ENCODE peak calls at places on chromosome 22, in four cellular contexts. One of them, this sample, is unnamed.

GRCh38 chr22:42945736-42946135 is 69.2 kb downstream of the PACSIN2 start:
- DNase-seq in endothelial cell: no peak
- DNase-seq in fibroblast of lung: no peak
- DNase-seq in fibroblast of pulmonary artery: no peak
- DNase-seq in this sample: no peak

GRCh38 chr22:28231423-28231822 is 312.4 kb upstream of the PITPNB start:
- DNase-seq in fibroblast of pulmonary artery: peak
- DNase-seq in endothelial cell: no peak
- DNase-seq in fibroblast of lung: peak
- DNase-seq in this sample: no peak

GRCh38 chr22:33684059-33684458 is 236.2 kb downstream of the LARGE1 start:
- DNase-seq in fibroblast of lung: no peak
- DNase-seq in endothelial cell: no peak
- DNase-seq in fibroblast of pulmonary artery: no peak
- DNase-seq in this sample: no peak

GRCh38 chr22:45656577-45656976 is 15.1 kb upstream of the ATXN10 start:
- DNase-seq in endothelial cell: no peak
- DNase-seq in fibroblast of pulmonary artery: no peak
- DNase-seq in fibroblast of lung: no peak
- DNase-seq in this sample: no peak

GRCh38 chr22:46070722-46071450 is 79.4 kb upstream of the PPARA start:
- DNase-seq in fibroblast of lung: peak
- DNase-seq in endothelial cell: no peak
- DNase-seq in fibroblast of pulmonary artery: peak
- DNase-seq in this sample: peak

GRCh38 chr22:46372686-46373085 is 37.2 kb downstream of the TRMU start:
- DNase-seq in endothelial cell: no peak
- DNase-seq in fibroblast of lung: no peak
- DNase-seq in fibroblast of pulmonary artery: no peak
- DNase-seq in this sample: no peak

GRCh38 chr22:43110927-43111623 is 525 bp downstream of the BIK start:
- DNase-seq in endothelial cell: no peak
- DNase-seq in fibroblast of pulmonary artery: no peak
- DNase-seq in fibroblast of lung: no peak
- DNase-seq in this sample: no peak

GRCh38 chr22:48483764-48484528 is 1343.7 kb downstream of the BRD1 start:
- DNase-seq in fibroblast of lung: no peak
- DNase-seq in endothelial cell: no peak
- DNase-seq in fibroblast of pulmonary artery: no peak
- DNase-seq in this sample: peak

GRCh38 chr22:47059076-47059475 is 296.6 kb downstream of the TBC1D22A start:
- DNase-seq in fibroblast of lung: no peak
- DNase-seq in endothelial cell: no peak
- DNase-seq in fibroblast of pulmonary artery: no peak
- DNase-seq in this sample: no peak

GRCh38 chr22:35582861-35583670 is 34.1 kb downstream of the MB start:
- DNase-seq in fibroblast of lung: peak
- DNase-seq in endothelial cell: peak
- DNase-seq in fibroblast of pulmonary artery: peak
- DNase-seq in this sample: peak

GRCh38 chr22:39133871-39134270 is 18.6 kb downstream of the CBX7 start:
- DNase-seq in fibroblast of pulmonary artery: no peak
- DNase-seq in endothelial cell: no peak
- DNase-seq in fibroblast of lung: no peak
- DNase-seq in this sample: no peak

GRCh38 chr22:39132871-39133524 is 19.5 kb downstream of the CBX7 start:
- DNase-seq in fibroblast of pulmonary artery: no peak
- DNase-seq in endothelial cell: no peak
- DNase-seq in fibroblast of lung: no peak
- DNase-seq in this sample: no peak

GRCh38 chr22:39136317-39136716 is 16.2 kb downstream of the CBX7 start:
- DNase-seq in fibroblast of pulmonary artery: no peak
- DNase-seq in endothelial cell: no peak
- DNase-seq in fibroblast of lung: no peak
- DNase-seq in this sample: no peak

GRCh38 chr22:39134366-39135091 is 18.0 kb downstream of the CBX7 start:
- DNase-seq in fibroblast of pulmonary artery: no peak
- DNase-seq in endothelial cell: no peak
- DNase-seq in fibroblast of lung: no peak
- DNase-seq in this sample: no peak

DNA sequence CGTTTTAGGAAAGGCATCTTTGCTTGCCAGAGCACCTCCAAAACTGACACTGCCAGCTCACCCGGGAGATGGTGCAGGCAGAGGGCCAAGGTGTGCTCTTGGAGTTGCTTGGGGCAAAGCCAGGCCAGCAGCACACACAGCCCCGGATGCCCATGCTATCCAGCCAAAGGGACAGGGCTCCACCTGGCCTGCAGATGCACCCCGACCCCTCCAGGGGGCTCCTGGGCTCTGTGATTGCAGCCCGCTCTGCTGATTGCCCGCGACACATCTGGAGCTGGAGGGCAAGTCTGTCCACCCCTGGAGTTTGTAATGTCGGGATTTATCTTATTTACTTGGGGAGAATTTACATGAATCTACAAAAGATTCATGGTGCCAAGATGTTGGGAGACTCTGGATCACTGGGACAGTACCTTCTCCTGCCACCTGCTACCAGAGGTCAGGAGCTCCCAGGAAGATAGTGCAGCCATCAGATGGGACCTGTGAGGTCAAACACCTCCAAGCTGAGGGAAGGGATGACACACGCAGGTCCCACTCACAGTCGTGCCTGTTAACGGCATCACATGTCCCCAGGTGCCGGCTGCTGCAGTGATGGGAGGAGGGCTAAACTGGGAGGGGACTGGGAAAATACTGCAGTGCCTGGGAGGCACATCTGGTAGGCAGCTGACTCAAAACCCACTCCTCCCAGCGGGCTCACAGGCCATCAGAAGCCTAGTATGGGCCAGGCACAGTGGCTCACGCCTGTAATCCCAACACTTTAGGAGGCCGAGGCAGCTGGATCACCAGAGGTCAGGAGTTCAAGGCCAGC is 17.2 kb downstream of the CBX7 start:
- DNase-seq in endothelial cell: peak
- DNase-seq in fibroblast of pulmonary artery: peak
- DNase-seq in fibroblast of lung: peak
- DNase-seq in this sample: peak
- TF ChIP-seq CTCF in endothelial cell: peak
- TF ChIP-seq CTCF in fibroblast of pulmonary artery: peak
- TF ChIP-seq CTCF in fibroblast of lung: peak
- TF ChIP-seq CTCF in this sample: peak

DNA sequence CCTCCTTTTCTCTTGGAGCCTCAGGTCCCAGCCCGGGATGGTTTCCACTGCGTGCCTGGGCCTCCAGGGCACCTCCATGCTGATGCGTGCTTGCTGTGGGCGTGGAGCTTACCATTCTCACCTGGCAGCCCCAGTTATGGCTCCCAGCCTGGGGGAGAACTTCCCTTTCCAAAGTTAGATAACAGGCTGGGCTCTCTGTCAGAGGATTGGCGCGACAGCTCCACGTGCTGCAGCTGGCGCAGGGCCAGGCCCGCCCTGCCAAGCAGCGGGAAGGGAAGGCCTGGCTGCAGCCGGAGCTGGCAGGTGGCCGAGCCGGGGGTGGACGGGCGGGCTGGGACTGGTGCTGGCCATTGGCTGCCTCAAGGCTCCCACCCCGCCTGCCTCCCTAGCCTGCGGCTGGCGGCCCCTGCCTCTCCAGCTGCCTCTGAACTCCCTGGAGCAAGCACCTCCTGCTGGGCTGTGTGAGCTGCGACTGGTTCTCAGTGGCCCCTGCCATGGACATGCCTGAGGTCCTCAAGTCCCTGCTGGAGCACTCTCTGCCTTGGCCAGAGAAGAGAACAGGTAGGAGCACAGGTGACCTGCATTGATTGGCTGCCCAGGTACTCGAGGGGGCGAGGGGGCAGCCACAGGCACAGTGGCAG is 14.6 kb upstream of the TEF start:
- DNase-seq in endothelial cell: no peak
- DNase-seq in fibroblast of pulmonary artery: peak
- DNase-seq in fibroblast of lung: peak
- DNase-seq in this sample: peak
- TF ChIP-seq CTCF in endothelial cell: no peak
- TF ChIP-seq CTCF in fibroblast of pulmonary artery: peak
- TF ChIP-seq CTCF in fibroblast of lung: peak
- TF ChIP-seq CTCF in this sample: peak

DNA sequence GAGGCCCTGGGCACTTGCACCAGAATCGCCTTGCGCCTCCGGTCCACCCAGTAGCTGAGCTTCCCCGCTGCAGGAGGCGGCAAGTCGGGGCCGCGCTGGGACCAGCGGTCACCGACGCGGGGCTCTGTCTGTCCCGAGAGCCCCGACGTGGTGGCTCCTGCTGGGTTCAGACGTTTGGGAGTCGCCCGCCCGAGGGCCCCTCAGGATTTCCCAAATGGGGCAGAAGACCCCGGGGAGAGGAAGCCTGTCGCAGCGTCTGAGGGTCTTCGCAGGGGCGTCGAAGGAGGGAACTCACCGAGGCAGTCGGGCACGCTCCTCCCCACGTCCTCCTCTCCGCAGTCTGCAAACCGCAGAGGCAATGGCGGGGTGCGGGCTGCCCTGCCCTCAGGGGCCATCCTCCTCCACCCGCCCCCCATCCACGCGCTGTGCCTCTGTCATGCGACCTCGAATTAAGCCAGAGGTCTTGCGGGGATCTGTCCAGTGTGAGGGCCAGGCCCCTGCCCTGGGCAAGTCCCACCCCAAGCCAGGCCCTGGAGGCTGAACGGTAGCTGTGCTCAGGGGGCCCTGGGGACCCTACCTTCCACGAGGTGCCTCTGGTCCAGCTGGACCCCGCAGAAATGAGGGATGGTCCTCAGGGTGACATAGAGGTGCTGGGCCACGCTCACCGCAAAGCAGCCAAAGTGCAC is 12.5 kb downstream of the IL17REL start:
- DNase-seq in endothelial cell: no peak
- DNase-seq in fibroblast of pulmonary artery: no peak
- DNase-seq in fibroblast of lung: no peak
- DNase-seq in this sample: no peak
- TF ChIP-seq CTCF in endothelial cell: no peak
- TF ChIP-seq CTCF in fibroblast of pulmonary artery: no peak
- TF ChIP-seq CTCF in fibroblast of lung: no peak
- TF ChIP-seq CTCF in this sample: no peak

DNA sequence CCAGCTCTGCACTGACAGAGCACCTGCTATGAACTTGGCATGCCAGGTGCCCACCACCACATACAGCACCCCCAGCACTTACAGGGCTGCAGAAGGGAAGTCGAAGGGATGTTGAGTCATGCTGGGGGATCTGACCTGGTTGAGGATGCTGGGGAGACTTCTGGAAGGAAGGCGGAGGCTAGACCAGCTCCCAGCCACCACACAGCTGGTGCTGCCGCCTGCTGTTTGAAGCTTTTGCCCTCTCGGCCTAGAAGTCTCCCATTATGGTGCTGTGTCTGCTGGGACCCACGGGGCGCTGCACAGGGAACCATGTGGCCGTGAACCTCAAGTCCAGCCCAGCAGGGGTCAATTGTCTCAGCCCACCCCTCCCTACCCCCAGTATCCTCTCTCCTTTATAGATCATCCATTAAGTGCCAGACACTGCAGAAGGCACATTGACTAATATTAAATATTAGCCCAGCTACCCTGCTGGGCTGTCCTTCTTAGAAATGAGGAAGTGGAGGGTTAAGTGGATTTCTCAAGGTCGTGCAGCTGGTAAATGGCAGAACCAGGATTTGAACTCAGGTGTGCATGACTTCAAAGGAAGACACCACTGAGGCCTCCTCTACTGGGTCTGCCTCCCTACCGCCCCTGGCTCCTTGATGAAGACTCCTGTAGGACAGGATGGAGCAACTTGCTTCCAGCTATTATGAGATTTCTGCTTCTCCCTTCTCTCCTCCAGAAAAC is 49.7 kb downstream of the CYTH4 start:
- DNase-seq in endothelial cell: no peak
- DNase-seq in fibroblast of pulmonary artery: no peak
- DNase-seq in fibroblast of lung: no peak
- DNase-seq in this sample: no peak
- TF ChIP-seq CTCF in endothelial cell: no peak
- TF ChIP-seq CTCF in fibroblast of pulmonary artery: no peak
- TF ChIP-seq CTCF in fibroblast of lung: peak
- TF ChIP-seq CTCF in this sample: no peak

GRCh38 chr22:40107756-40108437 is 69.8 kb upstream of the TNRC6B start:
- DNase-seq in fibroblast of lung: no peak
- DNase-seq in endothelial cell: no peak
- DNase-seq in fibroblast of pulmonary artery: peak
- DNase-seq in this sample: no peak
- TF ChIP-seq CTCF in fibroblast of lung: no peak
- TF ChIP-seq CTCF in endothelial cell: no peak
- TF ChIP-seq CTCF in fibroblast of pulmonary artery: no peak
- TF ChIP-seq CTCF in this sample: no peak

GRCh38 chr22:30575011-30575671 is 676 bp upstream of the GAL3ST1 start:
- DNase-seq in endothelial cell: no peak
- DNase-seq in fibroblast of pulmonary artery: peak
- DNase-seq in fibroblast of lung: peak
- DNase-seq in this sample: no peak
- TF ChIP-seq CTCF in endothelial cell: no peak
- TF ChIP-seq CTCF in fibroblast of pulmonary artery: peak
- TF ChIP-seq CTCF in fibroblast of lung: peak
- TF ChIP-seq CTCF in this sample: no peak

GRCh38 chr22:37692627-37693285 is 4.1 kb upstream of the TRIOBP start:
- DNase-seq in endothelial cell: no peak
- DNase-seq in fibroblast of lung: no peak
- DNase-seq in fibroblast of pulmonary artery: no peak
- DNase-seq in this sample: no peak

GRCh38 chr22:37701121-37701786 is 4.4 kb downstream of the TRIOBP start:
- DNase-seq in endothelial cell: no peak
- DNase-seq in fibroblast of lung: no peak
- DNase-seq in fibroblast of pulmonary artery: peak
- DNase-seq in this sample: no peak

GRCh38 chr22:37690901-37691504 is 4.9 kb downstream of the NOL12 start:
- DNase-seq in fibroblast of pulmonary artery: no peak
- DNase-seq in endothelial cell: no peak
- DNase-seq in fibroblast of lung: peak
- DNase-seq in this sample: no peak

GRCh38 chr22:37697540-37697835 is 640 bp downstream of the TRIOBP start:
- DNase-seq in endothelial cell: no peak
- DNase-seq in fibroblast of lung: no peak
- DNase-seq in fibroblast of pulmonary artery: no peak
- DNase-seq in this sample: no peak

DNA sequence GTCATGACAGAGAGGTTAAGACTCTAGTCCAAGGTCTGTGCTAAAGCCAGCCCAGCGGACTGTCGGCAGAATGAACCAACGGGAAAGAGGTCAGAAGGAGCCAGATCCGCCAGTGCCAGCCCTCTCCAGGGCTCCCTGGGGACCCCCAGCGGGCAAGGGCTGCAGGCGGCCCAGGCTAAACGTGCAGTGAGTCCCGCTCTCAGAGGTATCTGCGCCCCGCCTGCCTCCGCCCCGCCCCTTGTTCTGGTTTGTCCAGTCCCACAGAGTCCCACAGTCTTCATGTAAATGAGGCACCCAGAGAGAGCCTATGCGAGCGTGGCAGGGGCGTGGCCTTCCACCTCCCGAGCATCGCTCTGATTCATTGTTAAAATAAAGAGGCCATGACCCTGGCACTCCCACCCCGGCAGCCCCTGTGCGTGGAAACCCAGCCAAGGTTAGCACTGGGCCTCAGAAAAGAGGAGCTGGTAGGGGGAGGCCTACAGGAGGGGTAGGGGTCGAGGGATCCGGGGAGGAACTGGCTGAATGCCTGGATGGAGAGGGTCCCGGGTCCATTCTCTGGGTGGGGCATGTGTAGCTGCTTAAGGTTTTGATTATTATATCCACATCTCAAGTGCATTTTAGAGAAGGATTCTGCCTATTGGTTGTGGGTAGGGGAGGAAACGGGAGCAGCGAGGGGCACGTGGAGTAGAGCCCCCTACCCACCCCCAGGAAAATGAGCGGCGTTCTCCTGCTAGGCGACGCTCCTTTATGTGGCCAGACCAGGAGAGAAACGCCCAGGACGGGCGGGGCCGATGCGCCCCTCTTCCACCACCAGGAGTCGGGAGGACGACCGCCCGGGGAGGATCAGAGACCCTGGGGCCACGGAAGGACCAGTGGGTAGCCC is at the start of gene TRIOBP:
- DNase-seq in fibroblast of lung: peak
- DNase-seq in endothelial cell: peak
- DNase-seq in fibroblast of pulmonary artery: peak
- DNase-seq in this sample: peak
- TF ChIP-seq CTCF in fibroblast of lung: peak
- TF ChIP-seq CTCF in endothelial cell: no peak
- TF ChIP-seq CTCF in fibroblast of pulmonary artery: peak
- TF ChIP-seq CTCF in this sample: peak